ENCODE peak calls at places on chromosomes 2 and 18, in six cellular contexts. F, D, M, T, B and C are unnamed samples.

GRCh38 chr18:62458346-62458745 is 64.5 kb upstream of the ZCCHC2 start:
- DNase-seq in M (no peak), T (no peak), D (no peak), F (no peak), B (no peak), C (no peak)

GRCh38 chr18:7607535-7608173 is 40.5 kb downstream of the PTPRM start:
- DNase-seq in M (no peak), D (no peak), T (no peak), B (no peak), F (no peak), C (no peak)

GRCh38 chr18:74533666-74534065 is 634 bp upstream of the CNDP1 start:
- DNase-seq in F (no peak), D (no peak), B (peak), M (no peak), T (no peak), C (no peak)

GRCh38 chr2:171798156-171798815 is 95.8 kb downstream of the SLC25A12 start:
- DNase-seq in D (no peak), F (peak), T (no peak), B (no peak), M (no peak), C (no peak)

GRCh38 chr2:64104944-64105343 is 39.3 kb downstream of the PELI1 start:
- DNase-seq in T (no peak), M (no peak), B (no peak), D (no peak), F (no peak), C (no peak)

GRCh38 chr18:335741-336140 is 67.9 kb upstream of the THOC1 start:
- DNase-seq in D (no peak), M (no peak), B (no peak), F (no peak), T (no peak), C (no peak)

GRCh38 chr2:227653419-227653818 is 13.2 kb upstream of the SCYGR5 start:
- DNase-seq in D (no peak), T (no peak), F (peak), B (no peak), M (no peak), C (no peak)

GRCh38 chr2:205721057-205721767 is 38.9 kb downstream of the NRP2 start:
- DNase-seq in D (no peak), B (no peak), T (no peak), M (no peak), F (no peak), C (no peak)

GRCh38 chr2:165147201-165148045 is 56.4 kb downstream of the SCN3A start:
- DNase-seq in T (no peak), M (no peak), F (no peak), D (no peak), B (no peak), C (no peak)

GRCh38 chr2:68387408-68388350 is 22.6 kb downstream of the PLEK start:
- DNase-seq in M (no peak), D (no peak), F (no peak), T (peak), B (no peak), C (no peak)

GRCh38 chr2:173216668-173217067 is 138.0 kb upstream of the CDCA7 start:
- DNase-seq in D (no peak), F (no peak), B (no peak), T (no peak), M (no peak), C (no peak)

GRCh38 chr2:2252179-2252578 is 78.9 kb downstream of the MYT1L start:
- DNase-seq in D (no peak), T (no peak), F (no peak), B (no peak), M (no peak), C (no peak)

GRCh38 chr18:67035026-67035425 is 431.1 kb upstream of the CDH19 start:
- DNase-seq in M (no peak), F (no peak), D (no peak), B (no peak), T (no peak), C (no peak)

GRCh38 chr2:48320747-48321146 is 209.2 kb upstream of the STON1 start:
- DNase-seq in F (no peak), D (no peak), M (no peak), T (no peak), B (no peak), C (no peak)

GRCh38 chr2:217837001-217837491 is 165.7 kb downstream of the TNS1 start:
- DNase-seq in B (peak), M (no peak), F (peak), D (no peak), T (no peak), C (no peak)

GRCh38 chr18:50356036-50356945 is 18.6 kb upstream of the SKA1 start:
- DNase-seq in F (no peak), D (no peak), B (no peak), M (no peak), T (no peak), C (no peak)

GRCh38 chr2:152240559-152241231 is 65.1 kb upstream of the STAM2 start:
- DNase-seq in M (no peak), D (no peak), B (no peak), F (peak), T (peak), C (no peak)

GRCh38 chr2:223251656-223252229 is 199.8 kb downstream of the KCNE4 start:
- DNase-seq in M (no peak), F (no peak), T (no peak), D (no peak), B (no peak), C (no peak)

GRCh38 chr2:239050252-239050649 is 202.4 kb downstream of the TWIST2 start:
- DNase-seq in M (no peak), T (no peak), D (no peak), B (no peak), F (no peak), C (no peak)

GRCh38 chr2:121707920-121708361 is 28.7 kb downstream of the NIFK start:
- DNase-seq in D (no peak), M (no peak), F (no peak), T (peak), B (no peak), C (no peak)

GRCh38 chr2:218031261-218031660 is 28.5 kb upstream of the TNS1 start:
- DNase-seq in F (no peak), T (no peak), D (no peak), B (no peak), M (no peak), C (no peak)

GRCh38 chr18:68840554-68841263 is 42.8 kb downstream of the CCDC102B start:
- DNase-seq in M (no peak), B (no peak), D (no peak), T (peak), F (peak), C (no peak)

GRCh38 chr18:68841301-68841700 is 43.4 kb downstream of the CCDC102B start:
- DNase-seq in M (no peak), D (no peak), T (no peak), B (no peak), F (peak), C (no peak)

GRCh38 chr18:68843467-68844089 is 45.7 kb downstream of the CCDC102B start:
- DNase-seq in B (no peak), T (no peak), M (no peak), F (peak), D (no peak), C (no peak)

GRCh38 chr18:68837665-68838390 is 39.9 kb downstream of the CCDC102B start:
- DNase-seq in D (no peak), T (no peak), F (peak), M (no peak), B (no peak), C (no peak)

DNA sequence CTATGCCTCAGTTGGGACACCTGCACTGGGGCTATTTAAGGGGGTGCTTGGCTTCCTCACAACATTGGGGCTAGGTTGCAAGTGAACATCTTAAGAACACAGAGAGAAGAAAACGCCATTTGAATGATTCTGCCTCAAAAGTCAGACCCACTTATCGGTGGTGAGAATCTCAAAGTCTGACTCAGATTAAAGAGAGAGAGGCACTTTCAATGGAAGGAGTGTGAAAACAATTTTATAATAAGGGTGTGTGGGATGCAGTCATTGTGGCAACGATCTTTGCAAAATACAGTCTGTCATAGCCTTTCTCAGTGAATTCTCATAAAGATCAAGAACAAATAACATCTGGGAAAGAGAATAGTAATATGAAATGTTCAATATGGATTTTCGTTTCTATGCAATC is 41.8 kb downstream of the CCDC102B start:
- DNase-seq in B (no peak), D (no peak), T (no peak), M (no peak), F (no peak), C (no peak)
- H3K27ac ChIP-seq in B (no peak), D (no peak), T (no peak), M (no peak), F (peak), C (no peak)

GRCh38 chr2:108574332-108574731 is 40.1 kb downstream of the LIMS1 start:
- DNase-seq in T (no peak), D (no peak), M (no peak), F (no peak), B (no peak), C (no peak)

GRCh38 chr2:108571262-108571661 is 37.0 kb downstream of the LIMS1 start:
- DNase-seq in T (no peak), M (no peak), B (no peak), D (no peak), F (no peak), C (no peak)

GRCh38 chr2:108577099-108577498 is 42.8 kb downstream of the LIMS1 start:
- DNase-seq in T (no peak), B (no peak), M (no peak), D (no peak), F (no peak), C (no peak)

GRCh38 chr2:108573070-108573469 is 38.8 kb downstream of the LIMS1 start:
- DNase-seq in M (no peak), F (peak), D (no peak), B (no peak), T (no peak), C (no peak)

GRCh38 chr2:108575132-108575966 is 41.1 kb downstream of the LIMS1 start:
- DNase-seq in D (no peak), F (peak), M (no peak), T (peak), B (no peak), C (no peak)
- H3K27ac ChIP-seq in D (no peak), F (peak), M (no peak), T (no peak), B (peak), C (no peak)

DNA sequence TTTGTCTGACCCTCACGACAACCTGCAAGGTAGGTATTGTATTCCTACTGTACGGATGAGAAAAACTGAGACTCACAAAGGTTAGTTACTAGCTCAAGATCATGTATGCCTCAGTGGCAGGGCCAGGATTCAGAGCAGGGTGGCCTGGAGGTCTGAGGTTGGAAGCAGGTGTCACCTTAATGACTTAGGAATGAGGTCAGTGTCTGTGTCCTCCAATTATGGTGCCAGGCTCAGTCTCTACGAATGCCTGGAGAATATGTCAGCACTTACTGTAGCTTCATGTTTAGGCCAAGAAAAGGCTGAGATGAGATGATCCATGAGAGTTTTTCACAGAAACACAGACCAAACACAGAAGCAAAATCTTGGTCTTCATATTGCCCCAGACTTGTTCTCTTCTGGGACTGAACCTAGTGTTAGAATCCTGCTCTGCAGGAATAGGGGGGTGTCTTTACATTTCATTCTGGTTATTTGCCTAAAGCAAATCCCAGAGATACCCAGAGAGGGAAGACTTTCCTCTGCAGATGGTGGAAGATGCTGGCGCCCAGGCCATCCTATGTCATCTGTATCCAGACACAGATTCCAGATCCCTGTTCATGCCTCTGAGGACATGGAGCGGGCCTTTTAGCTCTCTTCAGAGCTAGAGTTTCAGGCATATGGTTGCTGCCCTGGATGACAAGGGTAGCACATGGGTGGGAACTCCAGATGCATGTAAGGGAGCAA is 16.3 kb upstream of the RAB10 start:
- DNase-seq in F (no peak), T (no peak), B (no peak), M (no peak), D (no peak), C (no peak)
- H3K27ac ChIP-seq in F (peak), T (peak), B (peak), M (no peak), D (no peak), C (no peak)

DNA sequence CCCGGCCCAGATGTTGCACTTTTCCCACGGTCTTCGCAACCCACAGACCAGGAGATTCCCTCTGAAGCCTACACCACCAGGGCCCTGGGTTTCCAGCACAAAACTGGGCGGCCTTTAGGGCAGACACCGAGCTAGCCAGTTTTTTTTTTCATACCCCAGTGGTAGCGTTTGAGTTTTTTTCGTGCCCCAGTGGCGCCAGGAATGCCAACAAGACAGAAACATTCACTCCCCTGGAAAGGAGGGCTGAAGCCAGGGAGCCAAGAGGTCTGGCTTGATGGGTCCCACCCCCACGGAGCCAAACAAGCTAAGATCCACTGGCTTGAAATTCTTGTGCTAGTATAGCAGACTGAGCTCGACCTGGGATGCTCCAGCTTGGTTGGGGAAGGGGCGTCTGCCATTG is 75.8 kb upstream of the RANBP2 start:
- DNase-seq in T (no peak), F (no peak), M (no peak), D (no peak), B (no peak), C (no peak)
- H3K27ac ChIP-seq in T (no peak), F (no peak), M (no peak), D (no peak), B (no peak), C (no peak)

GRCh38 chr2:235345745-235346144 is 148.1 kb upstream of the AGAP1 start:
- DNase-seq in T (no peak), M (no peak), D (no peak), B (no peak), F (no peak), C (no peak)

GRCh38 chr2:235343869-235344268 is 150.0 kb upstream of the AGAP1 start:
- DNase-seq in M (no peak), D (no peak), F (peak), B (no peak), T (no peak), C (no peak)

GRCh38 chr2:235350234-235350633 is 143.6 kb upstream of the AGAP1 start:
- DNase-seq in D (no peak), B (no peak), F (no peak), M (no peak), T (no peak), C (no peak)

GRCh38 chr2:235343156-235343774 is 150.6 kb upstream of the AGAP1 start:
- DNase-seq in D (no peak), F (no peak), M (no peak), B (no peak), T (no peak), C (no peak)

GRCh38 chr2:235347691-235348090 is 146.2 kb upstream of the AGAP1 start:
- DNase-seq in B (no peak), D (no peak), F (peak), T (no peak), M (no peak), C (no peak)
- H3K27ac ChIP-seq in B (no peak), D (no peak), F (no peak), T (no peak), M (no peak), C (no peak)

DNA sequence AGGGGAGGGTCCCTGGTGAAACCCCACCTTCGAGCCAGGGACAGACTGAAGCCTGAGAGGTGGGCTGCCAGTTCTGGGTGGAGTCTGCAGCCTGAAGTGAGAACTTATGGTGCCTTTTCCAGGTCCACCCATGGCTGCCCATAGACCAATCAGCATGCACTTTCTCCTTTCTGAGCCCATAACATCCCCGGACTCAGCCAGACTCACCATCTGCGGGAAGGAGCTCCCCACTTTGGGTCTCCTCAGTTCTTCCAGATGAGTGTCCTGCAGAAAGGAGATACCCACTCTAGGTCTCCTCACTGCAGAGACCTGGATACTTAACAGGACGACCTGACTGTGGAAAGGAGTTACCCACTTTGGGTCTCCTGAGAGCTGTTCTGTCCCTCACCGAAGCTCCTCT is 1673.4 kb upstream of the TMEFF2 start:
- DNase-seq in F (no peak), M (no peak), B (no peak), D (no peak), T (no peak), C (no peak)
- H3K27ac ChIP-seq in F (no peak), M (no peak), B (no peak), D (no peak), T (no peak), C (no peak)